ENCODE peak calls at places on chromosomes 6 and 20, in eight cellular contexts. One of them, this sample, is unnamed.

GRCh38 chr6:35718354-35718695 is 18.5 kb upstream of the ARMC12 start:
- DNase-seq in activated CD4-positive, alpha-beta T cell treated with anti-CD3 and anti-CD28 coated beads, Interleukin-2, amount 50 U/mL, for 1 hour: no peak
- DNase-seq in psoas muscle: no peak
- DNase-seq in ELF-1: peak
- DNase-seq in frontal cortex: no peak
- DNase-seq in HFFc6: no peak
- DNase-seq in progenitor cell of endocrine pancreas: no peak
- DNase-seq in KBM-7: no peak
- DNase-seq in this sample: peak

GRCh38 chr6:4322846-4323309 is 187.5 kb upstream of the ECI2 start:
- DNase-seq in activated CD4-positive, alpha-beta T cell treated with anti-CD3 and anti-CD28 coated beads, Interleukin-2, amount 50 U/mL, for 1 hour: no peak
- DNase-seq in psoas muscle: peak
- DNase-seq in ELF-1: peak
- DNase-seq in frontal cortex: no peak
- DNase-seq in HFFc6: no peak
- DNase-seq in progenitor cell of endocrine pancreas: no peak
- DNase-seq in KBM-7: no peak
- DNase-seq in this sample: no peak

GRCh38 chr6:109092074-109092473 is 2.6 kb downstream of the SESN1 start:
- DNase-seq in activated CD4-positive, alpha-beta T cell treated with anti-CD3 and anti-CD28 coated beads, Interleukin-2, amount 50 U/mL, for 1 hour: no peak
- DNase-seq in psoas muscle: no peak
- DNase-seq in ELF-1: no peak
- DNase-seq in frontal cortex: no peak
- DNase-seq in HFFc6: no peak
- DNase-seq in progenitor cell of endocrine pancreas: no peak
- DNase-seq in KBM-7: no peak
- DNase-seq in this sample: no peak

GRCh38 chr6:52760105-52760765 is 3.0 kb downstream of the GSTA2 start:
- DNase-seq in activated CD4-positive, alpha-beta T cell treated with anti-CD3 and anti-CD28 coated beads, Interleukin-2, amount 50 U/mL, for 1 hour: no peak
- DNase-seq in psoas muscle: no peak
- DNase-seq in ELF-1: no peak
- DNase-seq in frontal cortex: no peak
- DNase-seq in HFFc6: no peak
- DNase-seq in progenitor cell of endocrine pancreas: no peak
- DNase-seq in KBM-7: no peak
- DNase-seq in this sample: no peak

GRCh38 chr6:133923938-133924593 is 29.0 kb upstream of the TBPL1 start:
- DNase-seq in activated CD4-positive, alpha-beta T cell treated with anti-CD3 and anti-CD28 coated beads, Interleukin-2, amount 50 U/mL, for 1 hour: peak
- DNase-seq in psoas muscle: no peak
- DNase-seq in ELF-1: peak
- DNase-seq in frontal cortex: peak
- DNase-seq in HFFc6: peak
- DNase-seq in progenitor cell of endocrine pancreas: peak
- DNase-seq in KBM-7: peak
- DNase-seq in this sample: peak

GRCh38 chr6:158500016-158500735 is 59.7 kb upstream of the TMEM181 start:
- DNase-seq in activated CD4-positive, alpha-beta T cell treated with anti-CD3 and anti-CD28 coated beads, Interleukin-2, amount 50 U/mL, for 1 hour: no peak
- DNase-seq in psoas muscle: no peak
- DNase-seq in ELF-1: no peak
- DNase-seq in frontal cortex: no peak
- DNase-seq in HFFc6: peak
- DNase-seq in progenitor cell of endocrine pancreas: no peak
- DNase-seq in KBM-7: no peak
- DNase-seq in this sample: no peak

GRCh38 chr20:32440069-32440757 is 82.1 kb downstream of the ASXL1 start:
- DNase-seq in activated CD4-positive, alpha-beta T cell treated with anti-CD3 and anti-CD28 coated beads, Interleukin-2, amount 50 U/mL, for 1 hour: no peak
- DNase-seq in psoas muscle: no peak
- DNase-seq in ELF-1: no peak
- DNase-seq in frontal cortex: no peak
- DNase-seq in HFFc6: no peak
- DNase-seq in progenitor cell of endocrine pancreas: no peak
- DNase-seq in KBM-7: no peak
- DNase-seq in this sample: peak

GRCh38 chr6:53437557-53438202 is 88.9 kb upstream of the ELOVL5 start:
- DNase-seq in activated CD4-positive, alpha-beta T cell treated with anti-CD3 and anti-CD28 coated beads, Interleukin-2, amount 50 U/mL, for 1 hour: peak
- DNase-seq in psoas muscle: no peak
- DNase-seq in ELF-1: peak
- DNase-seq in frontal cortex: peak
- DNase-seq in HFFc6: peak
- DNase-seq in progenitor cell of endocrine pancreas: no peak
- DNase-seq in KBM-7: peak
- DNase-seq in this sample: peak

GRCh38 chr6:20211941-20212391 is 303 bp downstream of the MBOAT1 start:
- DNase-seq in activated CD4-positive, alpha-beta T cell treated with anti-CD3 and anti-CD28 coated beads, Interleukin-2, amount 50 U/mL, for 1 hour: peak
- DNase-seq in psoas muscle: no peak
- DNase-seq in ELF-1: peak
- DNase-seq in frontal cortex: no peak
- DNase-seq in HFFc6: no peak
- DNase-seq in progenitor cell of endocrine pancreas: no peak
- DNase-seq in KBM-7: no peak
- DNase-seq in this sample: peak

GRCh38 chr6:129882510-129883023 is 21.5 kb upstream of the TMEM244 start:
- DNase-seq in activated CD4-positive, alpha-beta T cell treated with anti-CD3 and anti-CD28 coated beads, Interleukin-2, amount 50 U/mL, for 1 hour: no peak
- DNase-seq in psoas muscle: no peak
- DNase-seq in ELF-1: no peak
- DNase-seq in frontal cortex: no peak
- DNase-seq in HFFc6: no peak
- DNase-seq in progenitor cell of endocrine pancreas: no peak
- DNase-seq in KBM-7: peak
- DNase-seq in this sample: no peak

GRCh38 chr6:148462203-148462602 is 119.6 kb downstream of the SASH1 start:
- DNase-seq in activated CD4-positive, alpha-beta T cell treated with anti-CD3 and anti-CD28 coated beads, Interleukin-2, amount 50 U/mL, for 1 hour: no peak
- DNase-seq in psoas muscle: no peak
- DNase-seq in ELF-1: no peak
- DNase-seq in frontal cortex: no peak
- DNase-seq in HFFc6: no peak
- DNase-seq in progenitor cell of endocrine pancreas: no peak
- DNase-seq in KBM-7: no peak
- DNase-seq in this sample: no peak

GRCh38 chr6:84651583-84651982 is 112.8 kb downstream of the TBX18 start:
- DNase-seq in activated CD4-positive, alpha-beta T cell treated with anti-CD3 and anti-CD28 coated beads, Interleukin-2, amount 50 U/mL, for 1 hour: no peak
- DNase-seq in psoas muscle: no peak
- DNase-seq in ELF-1: no peak
- DNase-seq in frontal cortex: no peak
- DNase-seq in HFFc6: no peak
- DNase-seq in progenitor cell of endocrine pancreas: no peak
- DNase-seq in KBM-7: no peak
- DNase-seq in this sample: no peak

GRCh38 chr20:42093542-42094440 is 475.6 kb upstream of the CHD6 start:
- DNase-seq in activated CD4-positive, alpha-beta T cell treated with anti-CD3 and anti-CD28 coated beads, Interleukin-2, amount 50 U/mL, for 1 hour: no peak
- DNase-seq in psoas muscle: no peak
- DNase-seq in ELF-1: no peak
- DNase-seq in frontal cortex: no peak
- DNase-seq in HFFc6: no peak
- DNase-seq in progenitor cell of endocrine pancreas: no peak
- DNase-seq in KBM-7: no peak
- DNase-seq in this sample: no peak

GRCh38 chr20:50333856-50334255 is 143.2 kb downstream of the CEBPB start:
- DNase-seq in activated CD4-positive, alpha-beta T cell treated with anti-CD3 and anti-CD28 coated beads, Interleukin-2, amount 50 U/mL, for 1 hour: no peak
- DNase-seq in psoas muscle: no peak
- DNase-seq in ELF-1: no peak
- DNase-seq in frontal cortex: no peak
- DNase-seq in HFFc6: peak
- DNase-seq in progenitor cell of endocrine pancreas: no peak
- DNase-seq in KBM-7: no peak
- DNase-seq in this sample: no peak

GRCh38 chr6:137258170-137258569 is 39.0 kb upstream of the IFNGR1 start:
- DNase-seq in activated CD4-positive, alpha-beta T cell treated with anti-CD3 and anti-CD28 coated beads, Interleukin-2, amount 50 U/mL, for 1 hour: no peak
- DNase-seq in psoas muscle: no peak
- DNase-seq in ELF-1: no peak
- DNase-seq in frontal cortex: no peak
- DNase-seq in HFFc6: no peak
- DNase-seq in progenitor cell of endocrine pancreas: no peak
- DNase-seq in KBM-7: no peak
- DNase-seq in this sample: no peak

GRCh38 chr6:157203312-157203744 is 120.0 kb downstream of the TMEM242 start:
- DNase-seq in activated CD4-positive, alpha-beta T cell treated with anti-CD3 and anti-CD28 coated beads, Interleukin-2, amount 50 U/mL, for 1 hour: no peak
- DNase-seq in psoas muscle: no peak
- DNase-seq in ELF-1: no peak
- DNase-seq in frontal cortex: no peak
- DNase-seq in HFFc6: no peak
- DNase-seq in progenitor cell of endocrine pancreas: no peak
- DNase-seq in KBM-7: no peak
- DNase-seq in this sample: no peak

GRCh38 chr6:13425270-13425905 is 62.0 kb downstream of the GFOD1 start:
- DNase-seq in activated CD4-positive, alpha-beta T cell treated with anti-CD3 and anti-CD28 coated beads, Interleukin-2, amount 50 U/mL, for 1 hour: no peak
- DNase-seq in psoas muscle: no peak
- DNase-seq in ELF-1: peak
- DNase-seq in frontal cortex: no peak
- DNase-seq in HFFc6: no peak
- DNase-seq in progenitor cell of endocrine pancreas: no peak
- DNase-seq in KBM-7: no peak
- DNase-seq in this sample: no peak

GRCh38 chr6:145142958-145143357 is 592.4 kb downstream of the EPM2A start:
- DNase-seq in activated CD4-positive, alpha-beta T cell treated with anti-CD3 and anti-CD28 coated beads, Interleukin-2, amount 50 U/mL, for 1 hour: no peak
- DNase-seq in psoas muscle: no peak
- DNase-seq in ELF-1: no peak
- DNase-seq in frontal cortex: no peak
- DNase-seq in HFFc6: no peak
- DNase-seq in progenitor cell of endocrine pancreas: no peak
- DNase-seq in KBM-7: no peak
- DNase-seq in this sample: no peak

GRCh38 chr6:142400495-142400894 is 98.7 kb downstream of the ADGRG6 start:
- DNase-seq in activated CD4-positive, alpha-beta T cell treated with anti-CD3 and anti-CD28 coated beads, Interleukin-2, amount 50 U/mL, for 1 hour: no peak
- DNase-seq in psoas muscle: no peak
- DNase-seq in ELF-1: no peak
- DNase-seq in frontal cortex: no peak
- DNase-seq in HFFc6: no peak
- DNase-seq in progenitor cell of endocrine pancreas: no peak
- DNase-seq in KBM-7: no peak
- DNase-seq in this sample: peak

GRCh38 chr6:137832110-137832509 is 34.9 kb upstream of the TNFAIP3 start:
- DNase-seq in activated CD4-positive, alpha-beta T cell treated with anti-CD3 and anti-CD28 coated beads, Interleukin-2, amount 50 U/mL, for 1 hour: no peak
- DNase-seq in psoas muscle: no peak
- DNase-seq in ELF-1: no peak
- DNase-seq in frontal cortex: no peak
- DNase-seq in HFFc6: peak
- DNase-seq in progenitor cell of endocrine pancreas: no peak
- DNase-seq in KBM-7: no peak
- DNase-seq in this sample: no peak

GRCh38 chr20:41138217-41138526 is 829 bp downstream of the PLCG1 start:
- DNase-seq in activated CD4-positive, alpha-beta T cell treated with anti-CD3 and anti-CD28 coated beads, Interleukin-2, amount 50 U/mL, for 1 hour: no peak
- DNase-seq in psoas muscle: no peak
- DNase-seq in ELF-1: no peak
- DNase-seq in frontal cortex: no peak
- DNase-seq in HFFc6: no peak
- DNase-seq in progenitor cell of endocrine pancreas: no peak
- DNase-seq in KBM-7: no peak
- DNase-seq in this sample: no peak

GRCh38 chr6:42692151-42692911 is 30.1 kb downstream of the PRPH2 start:
- DNase-seq in activated CD4-positive, alpha-beta T cell treated with anti-CD3 and anti-CD28 coated beads, Interleukin-2, amount 50 U/mL, for 1 hour: no peak
- DNase-seq in psoas muscle: no peak
- DNase-seq in ELF-1: no peak
- DNase-seq in frontal cortex: no peak
- DNase-seq in HFFc6: peak
- DNase-seq in progenitor cell of endocrine pancreas: no peak
- DNase-seq in KBM-7: no peak
- DNase-seq in this sample: no peak

GRCh38 chr6:46998436-46999017 is 43.6 kb downstream of the ADGRF1 start:
- DNase-seq in activated CD4-positive, alpha-beta T cell treated with anti-CD3 and anti-CD28 coated beads, Interleukin-2, amount 50 U/mL, for 1 hour: no peak
- DNase-seq in psoas muscle: no peak
- DNase-seq in ELF-1: no peak
- DNase-seq in frontal cortex: no peak
- DNase-seq in HFFc6: peak
- DNase-seq in progenitor cell of endocrine pancreas: no peak
- DNase-seq in KBM-7: no peak
- DNase-seq in this sample: no peak

GRCh38 chr6:132011582-132011981 is 60.4 kb upstream of the CCN2 start:
- DNase-seq in activated CD4-positive, alpha-beta T cell treated with anti-CD3 and anti-CD28 coated beads, Interleukin-2, amount 50 U/mL, for 1 hour: no peak
- DNase-seq in psoas muscle: no peak
- DNase-seq in ELF-1: no peak
- DNase-seq in frontal cortex: no peak
- DNase-seq in HFFc6: no peak
- DNase-seq in progenitor cell of endocrine pancreas: no peak
- DNase-seq in KBM-7: no peak
- DNase-seq in this sample: no peak

GRCh38 chr20:36468149-36469000 is 72.9 kb upstream of the MYL9 start:
- DNase-seq in activated CD4-positive, alpha-beta T cell treated with anti-CD3 and anti-CD28 coated beads, Interleukin-2, amount 50 U/mL, for 1 hour: no peak
- DNase-seq in psoas muscle: no peak
- DNase-seq in ELF-1: no peak
- DNase-seq in frontal cortex: peak
- DNase-seq in HFFc6: no peak
- DNase-seq in progenitor cell of endocrine pancreas: no peak
- DNase-seq in KBM-7: no peak
- DNase-seq in this sample: no peak

GRCh38 chr20:61753987-61754956 is 311.4 kb downstream of the TAF4 start:
- DNase-seq in activated CD4-positive, alpha-beta T cell treated with anti-CD3 and anti-CD28 coated beads, Interleukin-2, amount 50 U/mL, for 1 hour: no peak
- DNase-seq in psoas muscle: peak
- DNase-seq in ELF-1: no peak
- DNase-seq in frontal cortex: no peak
- DNase-seq in HFFc6: no peak
- DNase-seq in progenitor cell of endocrine pancreas: no peak
- DNase-seq in KBM-7: no peak
- DNase-seq in this sample: no peak

GRCh38 chr6:1136415-1136774 is 175.5 kb upstream of the FOXQ1 start:
- DNase-seq in activated CD4-positive, alpha-beta T cell treated with anti-CD3 and anti-CD28 coated beads, Interleukin-2, amount 50 U/mL, for 1 hour: no peak
- DNase-seq in psoas muscle: no peak
- DNase-seq in ELF-1: no peak
- DNase-seq in frontal cortex: peak
- DNase-seq in HFFc6: peak
- DNase-seq in progenitor cell of endocrine pancreas: no peak
- DNase-seq in KBM-7: no peak
- DNase-seq in this sample: no peak

GRCh38 chr6:23692184-23692583 is 433.8 kb upstream of the NRSN1 start:
- DNase-seq in activated CD4-positive, alpha-beta T cell treated with anti-CD3 and anti-CD28 coated beads, Interleukin-2, amount 50 U/mL, for 1 hour: no peak
- DNase-seq in psoas muscle: no peak
- DNase-seq in ELF-1: no peak
- DNase-seq in frontal cortex: no peak
- DNase-seq in HFFc6: no peak
- DNase-seq in progenitor cell of endocrine pancreas: no peak
- DNase-seq in KBM-7: no peak
- DNase-seq in this sample: no peak

GRCh38 chr20:43833511-43834395 is 80.9 kb upstream of the TOX2 start:
- DNase-seq in activated CD4-positive, alpha-beta T cell treated with anti-CD3 and anti-CD28 coated beads, Interleukin-2, amount 50 U/mL, for 1 hour: no peak
- DNase-seq in psoas muscle: no peak
- DNase-seq in ELF-1: no peak
- DNase-seq in frontal cortex: no peak
- DNase-seq in HFFc6: no peak
- DNase-seq in progenitor cell of endocrine pancreas: no peak
- DNase-seq in KBM-7: no peak
- DNase-seq in this sample: no peak

GRCh38 chr6:145903356-145904102 is 60.6 kb downstream of the SHPRH start:
- DNase-seq in activated CD4-positive, alpha-beta T cell treated with anti-CD3 and anti-CD28 coated beads, Interleukin-2, amount 50 U/mL, for 1 hour: no peak
- DNase-seq in psoas muscle: no peak
- DNase-seq in ELF-1: no peak
- DNase-seq in frontal cortex: no peak
- DNase-seq in HFFc6: peak
- DNase-seq in progenitor cell of endocrine pancreas: no peak
- DNase-seq in KBM-7: no peak
- DNase-seq in this sample: no peak

GRCh38 chr6:168340819-168341218 is 21.2 kb upstream of the DACT2 start:
- DNase-seq in activated CD4-positive, alpha-beta T cell treated with anti-CD3 and anti-CD28 coated beads, Interleukin-2, amount 50 U/mL, for 1 hour: no peak
- DNase-seq in psoas muscle: no peak
- DNase-seq in ELF-1: no peak
- DNase-seq in frontal cortex: no peak
- DNase-seq in HFFc6: no peak
- DNase-seq in progenitor cell of endocrine pancreas: no peak
- DNase-seq in KBM-7: no peak
- DNase-seq in this sample: no peak

GRCh38 chr6:123295181-123295580 is 299.1 kb downstream of the CLVS2 start:
- DNase-seq in activated CD4-positive, alpha-beta T cell treated with anti-CD3 and anti-CD28 coated beads, Interleukin-2, amount 50 U/mL, for 1 hour: no peak
- DNase-seq in psoas muscle: no peak
- DNase-seq in ELF-1: no peak
- DNase-seq in frontal cortex: no peak
- DNase-seq in HFFc6: no peak
- DNase-seq in progenitor cell of endocrine pancreas: no peak
- DNase-seq in KBM-7: no peak
- DNase-seq in this sample: no peak

GRCh38 chr20:2900845-2901592 is 27.7 kb downstream of the PTPRA start:
- DNase-seq in activated CD4-positive, alpha-beta T cell treated with anti-CD3 and anti-CD28 coated beads, Interleukin-2, amount 50 U/mL, for 1 hour: no peak
- DNase-seq in psoas muscle: no peak
- DNase-seq in ELF-1: no peak
- DNase-seq in frontal cortex: peak
- DNase-seq in HFFc6: no peak
- DNase-seq in progenitor cell of endocrine pancreas: no peak
- DNase-seq in KBM-7: peak
- DNase-seq in this sample: no peak

GRCh38 chr20:20796766-20797415 is 84.4 kb upstream of the RALGAPA2 start:
- DNase-seq in activated CD4-positive, alpha-beta T cell treated with anti-CD3 and anti-CD28 coated beads, Interleukin-2, amount 50 U/mL, for 1 hour: no peak
- DNase-seq in psoas muscle: no peak
- DNase-seq in ELF-1: no peak
- DNase-seq in frontal cortex: no peak
- DNase-seq in HFFc6: no peak
- DNase-seq in progenitor cell of endocrine pancreas: no peak
- DNase-seq in KBM-7: no peak
- DNase-seq in this sample: no peak